ENCODE peak calls at places on chromosomes 6 and 20, in seven cellular contexts. H is Peyer's patch; C is CD8-positive, alpha-beta T cell; A is naive thymus-derived CD4-positive, alpha-beta T cell; B is cardiac muscle cell; I is left ventricle myocardium inferior; N is lower lobe of right lung. P is an unnamed sample.

GRCh38 chr20:44997668-44998067 is 31.4 kb downstream of the STK4 start:
- DNase-seq in B (no peak), H (no peak), N (no peak), I (no peak), A (no peak), C (no peak), P (no peak)

GRCh38 chr6:66772785-66773184 is 1065.8 kb upstream of the EYS start:
- DNase-seq in N (no peak), B (peak; percentile 86), H (no peak), I (peak; percentile 24), C (no peak), A (no peak), P (no peak)

GRCh38 chr6:109340811-109341210 is 41.5 kb downstream of the CD164 start:
- DNase-seq in A (no peak), B (no peak), H (no peak), I (no peak), C (no peak), N (no peak), P (no peak)

GRCh38 chr20:40953856-40954255 is 74.8 kb upstream of the TOP1 start:
- DNase-seq in H (no peak), I (no peak), B (no peak), N (no peak), C (no peak), A (no peak), P (no peak)

GRCh38 chr6:169112483-169113320 is 140.9 kb downstream of the THBS2 start:
- DNase-seq in A (no peak), N (no peak), H (no peak), I (no peak), B (no peak), C (no peak), P (no peak)

GRCh38 chr20:9112541-9113515 is 43.9 kb downstream of the PLCB4 start:
- DNase-seq in N (no peak), H (no peak), A (no peak), C (no peak), B (peak; percentile 91), I (no peak), P (no peak)

GRCh38 chr20:48912065-48912464 is 9.4 kb upstream of the ARFGEF2 start:
- DNase-seq in N (no peak), C (no peak), A (no peak), B (no peak), H (no peak), I (no peak), P (no peak)

GRCh38 chr6:37690964-37691735 is 6.5 kb downstream of the MDGA1 start:
- DNase-seq in H (no peak), N (no peak), I (no peak), B (no peak), A (no peak), C (no peak), P (no peak)

GRCh38 chr20:8389381-8390368 is 257.6 kb downstream of the PLCB1 start:
- DNase-seq in C (no peak), H (no peak), A (no peak), B (peak; percentile 80), N (no peak), I (no peak), P (no peak)

GRCh38 chr6:37130704-37131103 is 39.2 kb upstream of the PIM1 start:
- DNase-seq in B (no peak), N (peak; percentile 87), H (no peak), I (no peak), C (no peak), A (no peak), P (peak; percentile 55)

GRCh38 chr6:49423817-49424216 is 39.2 kb downstream of the MMUT start:
- DNase-seq in I (no peak), H (no peak), N (no peak), B (peak; percentile 53), A (no peak), C (no peak), P (no peak)

GRCh38 chr20:3710027-3710426 is 2.4 kb downstream of the SIGLEC1 start:
- DNase-seq in C (no peak), B (no peak), N (peak; percentile 47), A (no peak), H (no peak), I (no peak), P (no peak)

GRCh38 chr6:156662025-156662445 is 115.1 kb upstream of the ARID1B start:
- DNase-seq in I (no peak), N (no peak), A (no peak), C (peak; percentile 45), B (no peak), H (peak; percentile 56), P (peak; percentile 41)

GRCh38 chr6:130252527-130253237 is 29.9 kb upstream of the SAMD3 start:
- DNase-seq in N (no peak), H (no peak), B (no peak), C (no peak), I (no peak), A (no peak), P (no peak)

GRCh38 chr20:47181056-47181862 is 175.2 kb downstream of the ZMYND8 start:
- DNase-seq in A (no peak), I (no peak), N (no peak), C (no peak), B (peak; percentile 81), H (no peak), P (peak; percentile 41)

GRCh38 chr6:165766457-165766856 is 103.4 kb upstream of the PDE10A start:
- DNase-seq in N (no peak), B (peak; percentile 57), C (no peak), I (no peak), A (no peak), H (no peak), P (no peak)

GRCh38 chr6:132798820-132799538 is 542 bp upstream of the SLC18B1 start:
- DNase-seq in I (peak; percentile 70), B (peak; percentile 69), H (peak; percentile 87), C (peak; percentile 55), N (peak; percentile 80), A (peak; percentile 59), P (peak; percentile 87)

GRCh38 chr6:98136333-98136732 is 698.0 kb upstream of the POU3F2 start:
- DNase-seq in N (no peak), H (no peak), I (no peak), C (no peak), B (no peak), A (no peak), P (no peak)

GRCh38 chr20:58987790-58988564 is 6.9 kb downstream of the NELFCD start:
- DNase-seq in A (no peak), H (no peak), N (no peak), B (no peak), I (no peak), C (no peak), P (peak; percentile 10)

GRCh38 chr6:28220164-28221133 is 4.6 kb upstream of the ZSCAN9 start:
- DNase-seq in N (no peak), I (no peak), H (no peak), A (no peak), B (no peak), C (no peak), P (no peak)

GRCh38 chr20:17430515-17430914 is 100.7 kb downstream of the BFSP1 start:
- DNase-seq in A (no peak), H (no peak), N (no peak), I (no peak), B (no peak), C (no peak), P (no peak)

GRCh38 chr6:145656128-145656527 is 79.2 kb downstream of the EPM2A start:
- DNase-seq in H (no peak), C (no peak), A (no peak), N (no peak), I (no peak), B (peak; percentile 19), P (no peak)

GRCh38 chr20:46087161-46087560 is 2.6 kb downstream of the NCOA5 start:
- DNase-seq in C (no peak), I (no peak), H (no peak), A (no peak), N (no peak), B (peak; percentile 36), P (no peak)
- H3K4me3 ChIP-seq in C (no peak overlapping the region), I (no peak overlapping the region), H (no peak overlapping the region), A (no peak overlapping the region), N (no peak overlapping the region), B (no peak overlapping the region), P (no peak overlapping the region)

DNA sequence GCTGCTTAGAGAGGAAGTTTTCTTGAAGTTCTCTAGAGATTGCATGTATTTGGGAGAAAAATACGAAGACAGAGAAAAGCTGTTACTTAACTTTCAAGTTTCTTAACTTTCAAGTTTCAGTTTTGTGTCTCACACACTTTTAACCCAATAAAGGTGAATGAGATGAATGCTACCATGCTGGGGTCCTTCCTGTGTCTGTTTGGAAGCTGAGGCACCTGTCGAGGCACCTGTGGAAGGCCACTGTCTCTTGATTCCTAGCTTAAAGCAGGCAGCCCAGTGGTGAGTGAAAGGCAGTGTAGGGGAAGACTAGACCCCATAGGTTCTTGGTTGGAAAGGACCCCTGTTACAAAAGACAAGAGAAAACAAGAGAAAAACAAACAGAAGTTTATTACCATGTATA is 372.7 kb upstream of the JARID2 start:
- DNase-seq in B (no peak), N (no peak), I (no peak), H (no peak), C (no peak), A (no peak), P (no peak)
- H3K4me1 ChIP-seq in B (peaks cover 5% of the 10 kb centered on the region), N (peaks cover 8% of the 10 kb centered on the region), I (peaks cover 30% of the 10 kb centered on the region), H (no peaks in the 10 kb centered on the region), C (peaks cover 21% of the 10 kb centered on the region), A (peaks cover 14% of the 10 kb centered on the region), P (no peaks in the 10 kb centered on the region)

DNA sequence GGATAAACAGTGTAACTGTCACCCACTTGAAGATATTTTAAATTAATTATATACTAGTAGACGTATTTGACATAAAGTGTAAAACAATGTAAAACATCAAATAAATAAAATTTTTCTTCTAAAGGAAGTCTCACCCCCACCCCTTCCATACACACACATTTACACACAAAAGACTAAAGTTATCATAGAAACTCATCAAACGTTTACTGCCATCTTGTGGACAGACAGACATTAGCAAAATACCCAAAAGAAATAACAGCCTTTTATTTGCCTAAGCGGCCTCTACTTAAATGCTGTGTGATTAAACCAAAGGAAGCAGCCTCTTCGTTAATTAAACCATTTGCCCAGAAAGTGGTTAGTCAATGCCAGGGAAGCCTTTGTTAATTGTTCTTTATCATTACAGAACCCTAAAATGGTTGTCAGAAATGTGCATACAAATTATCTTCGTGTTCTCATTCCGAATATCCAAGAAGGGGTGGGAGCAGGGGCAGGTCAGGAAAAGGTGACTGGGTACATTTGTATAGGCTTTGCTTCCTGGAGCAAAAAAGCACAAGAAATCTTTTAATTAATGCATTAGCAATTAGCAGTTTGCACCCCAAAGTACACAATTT is 176.2 kb upstream of the SASH1 start:
- DNase-seq in A (no peak), B (peak; percentile 76), I (no peak), C (no peak), H (no peak), N (no peak), P (no peak)
- H3K4me3 ChIP-seq in A (no peak overlapping the region), B (no peak overlapping the region), I (no peak overlapping the region), C (no peak overlapping the region), H (no peak overlapping the region), N (no peak overlapping the region), P (no peak overlapping the region)

GRCh38 chr6:142803027-142803426 is 141.9 kb downstream of the HIVEP2 start:
- DNase-seq in A (no peak), C (no peak), N (no peak), H (no peak), I (no peak), B (peak; percentile 25), P (no peak)

GRCh38 chr6:142802124-142802523 is 142.9 kb downstream of the HIVEP2 start:
- DNase-seq in H (no peak), N (no peak), C (no peak), I (no peak), A (no peak), B (peak; percentile 93), P (no peak)

GRCh38 chr6:142803495-142804049 is 141.4 kb downstream of the HIVEP2 start:
- DNase-seq in A (no peak), N (no peak), C (no peak), B (no peak), H (no peak), I (no peak), P (no peak)

GRCh38 chr6:142804490-142804889 is 140.5 kb downstream of the HIVEP2 start:
- DNase-seq in N (no peak), I (no peak), H (no peak), B (no peak), C (no peak), A (no peak), P (no peak)

GRCh38 chr6:142805042-142805441 is 139.9 kb downstream of the HIVEP2 start:
- DNase-seq in I (no peak), C (no peak), N (no peak), A (no peak), B (no peak), H (no peak), P (no peak)
- H3K4me1 ChIP-seq in I (peaks cover 23% of the 10 kb centered on the region), C (peaks cover 21% of the 10 kb centered on the region), N (no peaks in the 10 kb centered on the region), A (peaks cover 23% of the 10 kb centered on the region), B (no peaks in the 10 kb centered on the region), H (no peaks in the 10 kb centered on the region), P (no peaks in the 10 kb centered on the region)